ENCODE peak calls at places on chromosomes 13 and 19, in six cellular contexts. Q is fibroblast of the aortic adventitia, X is cardiac fibroblast, V is fibroblast of mammary gland, W is psoas muscle, K is BE2C. A is an unnamed sample.

GRCh38 chr13:64912141-64912540 is 2318.0 kb downstream of the PCDH9 start:
- DNase-seq in Q (peak; percentile 74), X (peak; percentile 76), V (peak; percentile 30), W (no peak), K (no peak), A (no peak)

GRCh38 chr19:34969721-34970120 is 5.7 kb upstream of the ZNF792 start:
- DNase-seq in Q (no peak), X (no peak), V (no peak), W (peak; percentile 7), K (no peak), A (no peak)

GRCh38 chr13:109610517-109610916 is 175.9 kb downstream of the IRS2 start:
- DNase-seq in Q (no peak), X (peak; percentile 18), V (peak; percentile 20), W (peak; percentile 62), K (peak; percentile 61), A (peak; percentile 59)

GRCh38 chr13:29436291-29436690 is 159.2 kb downstream of the SLC7A1 start:
- DNase-seq in Q (peak; percentile 79), X (peak; percentile 85), V (peak; percentile 96), W (no peak), K (no peak), A (no peak)

GRCh38 chr13:50911937-50912624 is 2.5 kb downstream of the RNASEH2B start:
- DNase-seq in Q (peak; percentile 89), X (peak; percentile 91), V (peak; percentile 93), W (peak; percentile 90), K (peak; percentile 89), A (peak; percentile 96)

GRCh38 chr19:52369463-52370340 is at the start of gene ZNF880:
- DNase-seq in Q (peak; percentile 90), X (peak; percentile 94), V (peak; percentile 90), W (peak; percentile 96), K (peak; percentile 97), A (peak; percentile 94)

GRCh38 chr19:7215176-7215575 is 79.0 kb downstream of the INSR start:
- DNase-seq in Q (no peak), X (no peak), V (no peak), W (no peak), K (no peak), A (no peak)

GRCh38 chr13:30796833-30797601 is 61.7 kb downstream of the ALOX5AP start:
- DNase-seq in Q (peak; percentile 33), X (peak; percentile 25), V (no peak), W (no peak), K (no peak), A (no peak)

GRCh38 chr19:31639306-31639705 is 290.1 kb upstream of the TSHZ3 start:
- DNase-seq in Q (no peak), X (no peak), V (peak; percentile 13), W (no peak), K (no peak), A (no peak)

GRCh38 chr19:35041548-35042055 is at the start of gene HPN:
- DNase-seq in Q (no peak), X (no peak), V (no peak), W (peak; percentile 63), K (no peak), A (no peak)

GRCh38 chr13:49112782-49113525 is 107.2 kb upstream of the MLNR start:
- DNase-seq in Q (peak; percentile 25), X (peak; percentile 32), V (peak; percentile 26), W (no peak), K (no peak), A (no peak)

GRCh38 chr13:49110122-49110831 is 109.9 kb upstream of the MLNR start:
- DNase-seq in Q (peak; percentile 93), X (peak; percentile 91), V (peak; percentile 93), W (peak; percentile 87), K (peak; percentile 87), A (peak; percentile 79)

GRCh38 chr13:49116873-49117272 is 103.3 kb upstream of the MLNR start:
- DNase-seq in Q (no peak), X (no peak), V (no peak), W (no peak), K (no peak), A (no peak)

GRCh38 chr13:49108204-49108603 is 111.9 kb upstream of the MLNR start:
- DNase-seq in Q (no peak), X (no peak), V (no peak), W (no peak), K (no peak), A (no peak)

DNA sequence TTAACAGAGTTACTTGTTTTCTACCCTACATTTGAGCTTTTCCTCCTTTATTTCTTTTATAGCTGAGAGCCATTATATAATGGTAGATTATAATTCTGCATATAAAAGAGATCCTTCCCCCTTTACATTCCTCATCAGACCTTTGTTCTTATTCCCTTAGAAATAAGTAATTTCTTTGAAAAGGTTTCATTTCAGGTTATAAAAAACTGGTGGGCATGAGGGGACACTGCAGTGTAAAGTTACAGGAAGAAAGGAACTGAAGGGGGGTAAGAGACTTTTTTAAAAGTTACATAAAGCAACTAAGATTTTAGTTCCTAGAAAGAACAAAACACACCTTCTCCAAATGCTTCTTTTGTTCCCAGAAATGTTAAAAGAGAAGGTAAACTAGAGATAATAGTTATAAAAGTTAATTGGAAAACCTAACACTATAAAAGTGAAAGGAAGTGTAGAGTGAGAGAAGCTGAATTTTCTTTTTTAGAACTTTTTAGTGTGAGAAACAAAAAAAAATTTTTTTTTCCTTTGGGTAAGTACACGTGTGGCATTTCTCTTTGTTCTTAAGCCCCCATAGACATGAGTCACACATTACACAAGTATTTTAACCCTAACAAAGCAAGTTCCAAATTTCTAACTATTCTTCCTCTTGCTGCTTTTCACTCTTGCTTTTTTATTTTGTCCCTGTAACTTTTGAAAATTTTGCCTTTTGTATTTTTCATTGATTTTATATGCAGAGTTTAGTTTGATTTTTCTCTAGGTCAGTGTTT is 106.4 kb upstream of the MLNR start:
- DNase-seq in Q (peak; percentile 80), X (peak; percentile 81), V (peak; percentile 78), W (no peak), K (no peak), A (no peak)
- H3K4me3 ChIP-seq in Q (peak overlapping the region; percentile 29), X (no peak overlapping the region), V (no peak overlapping the region), W (no peak overlapping the region), K (no peak overlapping the region), A (no peak overlapping the region)

DNA sequence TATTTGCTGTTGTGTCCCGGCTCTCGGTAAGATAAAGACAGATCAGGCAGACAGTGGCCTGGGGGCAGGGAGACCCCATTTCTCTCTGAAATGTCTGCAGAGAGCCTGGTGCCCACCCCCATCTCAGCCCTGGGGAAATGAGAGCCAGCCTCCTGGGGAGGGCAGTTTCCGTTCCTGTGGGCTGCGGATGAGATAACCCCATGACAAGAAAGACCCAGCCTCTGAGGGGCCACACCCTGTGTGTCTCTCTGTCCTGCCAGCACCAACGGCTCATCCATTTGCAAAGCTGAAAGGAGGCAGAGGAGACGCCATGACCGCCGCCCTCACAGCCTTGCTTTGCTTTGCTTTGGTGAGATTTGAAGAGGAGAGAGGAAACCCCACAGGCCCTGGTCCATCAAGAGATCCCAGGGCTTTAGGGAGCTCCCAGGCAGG is 28.1 kb upstream of the KIR3DL3 start:
- DNase-seq in Q (no peak), X (no peak), V (no peak), W (no peak), K (no peak), A (no peak)
- TF ChIP-seq CTCF in Q (no peak), X (no peak), V (no peak), W (no peak), K (no peak), A (no peak)

GRCh38 chr19:3577741-3578344 is 5.1 kb downstream of the HMG20B start:
- DNase-seq in Q (no peak), X (no peak), V (no peak), W (no peak), K (no peak), A (peak; percentile 76)

GRCh38 chr19:3575260-3575741 is 2.6 kb downstream of the HMG20B start:
- DNase-seq in Q (no peak), X (peak; percentile 51), V (no peak), W (no peak), K (no peak), A (no peak)

GRCh38 chr19:3578390-3578789 is 5.6 kb downstream of the HMG20B start:
- DNase-seq in Q (no peak), X (no peak), V (no peak), W (no peak), K (no peak), A (no peak)

GRCh38 chr19:3575949-3576673 is 3.4 kb downstream of the HMG20B start:
- DNase-seq in Q (no peak), X (no peak), V (no peak), W (no peak), K (no peak), A (peak; percentile 32)

DNA sequence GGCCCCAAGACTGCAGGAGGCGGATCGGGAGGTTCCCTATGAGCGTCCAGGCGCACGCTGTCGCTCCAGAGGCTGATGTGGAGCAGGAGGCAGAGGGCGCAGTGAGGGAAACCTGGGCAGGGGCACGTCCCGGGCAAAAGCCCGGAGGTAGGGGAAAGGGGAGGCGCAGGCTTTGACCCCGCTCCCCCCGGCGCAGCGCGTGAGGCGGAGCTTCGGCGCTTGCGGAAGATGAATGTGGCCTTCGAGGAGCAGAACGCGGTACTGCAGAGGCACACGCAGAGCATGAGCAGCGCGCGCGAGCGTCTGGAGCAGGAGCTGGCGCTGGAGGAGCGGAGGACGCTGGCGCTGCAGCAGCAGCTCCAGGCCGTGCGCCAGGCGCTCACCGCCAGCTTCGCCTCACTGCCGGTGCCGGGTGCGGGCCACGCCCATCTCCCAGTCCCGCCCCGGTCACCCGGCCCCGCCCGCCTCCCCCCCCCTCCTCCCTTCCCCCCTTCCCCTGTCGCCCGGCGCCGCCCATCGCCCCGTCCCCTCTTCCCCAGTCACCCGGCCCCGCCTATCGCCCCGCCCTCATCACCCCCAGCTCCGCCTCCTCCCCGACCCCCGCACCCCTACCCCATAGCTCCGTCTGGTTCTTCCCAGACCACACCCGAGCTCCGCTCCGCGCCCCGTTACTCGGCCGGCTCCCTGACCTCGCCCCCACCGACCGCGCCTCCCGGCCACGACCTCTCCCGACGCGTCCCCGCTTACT is 4.1 kb downstream of the HMG20B start:
- DNase-seq in Q (peak; percentile 80), X (peak; percentile 64), V (peak; percentile 79), W (peak; percentile 83), K (peak; percentile 89), A (peak; percentile 77)
- H3K4me3 ChIP-seq in Q (peak overlapping the region; percentile 37), X (peak overlapping the region; percentile 25), V (peak overlapping the region; percentile 6), W (peak overlapping the region; percentile 55), K (peak overlapping the region; percentile 53), A (no peak overlapping the region)

GRCh38 chr19:40394816-40395210 is 4.8 kb upstream of the HIPK4 start:
- DNase-seq in Q (no peak), X (no peak), V (no peak), W (no peak), K (no peak), A (no peak)

GRCh38 chr19:40392123-40392522 is 2.1 kb upstream of the HIPK4 start:
- DNase-seq in Q (no peak), X (no peak), V (no peak), W (no peak), K (no peak), A (no peak)

GRCh38 chr19:40393894-40394815 is 4.2 kb upstream of the HIPK4 start:
- DNase-seq in Q (no peak), X (no peak), V (no peak), W (no peak), K (no peak), A (no peak)

GRCh38 chr19:40390084-40390742 is at the start of gene HIPK4:
- DNase-seq in Q (no peak), X (no peak), V (no peak), W (no peak), K (no peak), A (no peak)

DNA sequence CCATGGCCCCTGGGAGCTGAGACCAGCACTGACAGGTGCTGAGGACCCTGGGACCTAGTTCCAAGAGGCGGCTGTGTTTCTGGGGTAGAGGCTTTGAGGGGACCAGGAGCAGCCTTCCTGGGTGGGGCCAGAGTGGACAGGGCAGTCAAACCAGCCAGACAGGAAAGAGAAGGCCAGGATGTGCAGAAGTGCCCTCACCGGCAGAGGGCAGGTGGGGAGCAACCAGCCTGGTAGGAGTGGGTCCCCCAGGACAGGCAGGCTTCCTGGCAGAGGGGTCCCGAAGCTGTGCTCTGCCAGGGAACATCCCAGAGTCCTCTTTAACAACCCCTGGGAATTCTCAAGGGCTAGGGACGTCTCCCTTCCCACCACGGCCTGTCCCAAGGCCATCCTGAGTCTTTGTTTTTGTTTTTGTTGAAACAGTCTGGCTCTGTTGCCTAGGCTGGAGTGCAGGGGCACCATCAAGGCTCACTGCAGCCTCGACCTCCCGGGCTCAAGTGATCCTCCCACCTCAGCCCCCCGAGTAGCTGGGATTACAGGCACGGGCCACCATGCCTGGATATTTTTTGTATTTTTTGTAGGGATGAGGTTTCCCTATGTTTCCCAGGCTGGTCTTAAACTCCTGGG is 3.0 kb upstream of the HIPK4 start:
- DNase-seq in Q (no peak), X (peak; percentile 25), V (no peak), W (no peak), K (peak; percentile 36), A (peak; percentile 48)
- TF ChIP-seq CTCF in Q (peak; percentile 31), X (peak; percentile 43), V (peak; percentile 21), W (peak; percentile 20), K (peak; percentile 47), A (no peak)

A was measured in mucosa of descending colon.